ENCODE peak calls at places on chromosomes 16 and 17, in nine cellular contexts. One of them, this sample, is unnamed.

GRCh38 chr16:12050361-12050760 is 73.8 kb downstream of the SNX29 start:
- DNase-seq in uterus: no peak
- DNase-seq in stomach: no peak
- DNase-seq in substantia nigra: no peak
- DNase-seq in astrocyte: no peak
- DNase-seq in neuronal stem cell: no peak
- DNase-seq in left ventricle myocardium inferior: no peak
- DNase-seq in ascending aorta: no peak
- DNase-seq in tibial nerve: no peak
- DNase-seq in this sample: no peak

GRCh38 chr16:11629071-11630030 is 38.9 kb upstream of the SNN start:
- DNase-seq in uterus: no peak
- DNase-seq in stomach: no peak
- DNase-seq in substantia nigra: peak
- DNase-seq in astrocyte: peak
- DNase-seq in neuronal stem cell: no peak
- DNase-seq in left ventricle myocardium inferior: peak
- DNase-seq in ascending aorta: no peak
- DNase-seq in tibial nerve: no peak
- DNase-seq in this sample: no peak

GRCh38 chr16:26491271-26491670 is 575.5 kb upstream of the C16orf82 start:
- DNase-seq in uterus: no peak
- DNase-seq in stomach: no peak
- DNase-seq in substantia nigra: no peak
- DNase-seq in astrocyte: no peak
- DNase-seq in neuronal stem cell: no peak
- DNase-seq in left ventricle myocardium inferior: no peak
- DNase-seq in ascending aorta: no peak
- DNase-seq in tibial nerve: no peak
- DNase-seq in this sample: no peak

GRCh38 chr17:48236681-48237134 is 129.1 kb downstream of the SNX11 start:
- DNase-seq in uterus: no peak
- DNase-seq in stomach: no peak
- DNase-seq in substantia nigra: no peak
- DNase-seq in astrocyte: peak
- DNase-seq in neuronal stem cell: no peak
- DNase-seq in left ventricle myocardium inferior: no peak
- DNase-seq in ascending aorta: no peak
- DNase-seq in tibial nerve: no peak
- DNase-seq in this sample: no peak

GRCh38 chr16:2143874-2144485 is 4.4 kb upstream of the RAB26 start:
- DNase-seq in uterus: no peak
- DNase-seq in stomach: no peak
- DNase-seq in substantia nigra: no peak
- DNase-seq in astrocyte: no peak
- DNase-seq in neuronal stem cell: no peak
- DNase-seq in left ventricle myocardium inferior: no peak
- DNase-seq in ascending aorta: no peak
- DNase-seq in tibial nerve: no peak
- DNase-seq in this sample: no peak

GRCh38 chr16:24164402-24164801 is 91.7 kb upstream of the CACNG3 start:
- DNase-seq in uterus: no peak
- DNase-seq in stomach: no peak
- DNase-seq in substantia nigra: no peak
- DNase-seq in astrocyte: no peak
- DNase-seq in neuronal stem cell: no peak
- DNase-seq in left ventricle myocardium inferior: no peak
- DNase-seq in ascending aorta: no peak
- DNase-seq in tibial nerve: no peak
- DNase-seq in this sample: no peak

GRCh38 chr16:2180962-2181923 is 15.2 kb downstream of the CASKIN1 start:
- DNase-seq in uterus: no peak
- DNase-seq in stomach: no peak
- DNase-seq in substantia nigra: no peak
- DNase-seq in astrocyte: no peak
- DNase-seq in neuronal stem cell: no peak
- DNase-seq in left ventricle myocardium inferior: no peak
- DNase-seq in ascending aorta: no peak
- DNase-seq in tibial nerve: no peak
- DNase-seq in this sample: no peak

GRCh38 chr16:88773812-88774291 is 11.2 kb downstream of the PIEZO1 start:
- DNase-seq in uterus: no peak
- DNase-seq in stomach: peak
- DNase-seq in substantia nigra: no peak
- DNase-seq in astrocyte: peak
- DNase-seq in neuronal stem cell: no peak
- DNase-seq in left ventricle myocardium inferior: peak
- DNase-seq in ascending aorta: no peak
- DNase-seq in tibial nerve: no peak
- DNase-seq in this sample: peak

GRCh38 chr17:40243756-40244155 is 24.7 kb downstream of the WIPF2 start:
- DNase-seq in uterus: no peak
- DNase-seq in stomach: no peak
- DNase-seq in substantia nigra: no peak
- DNase-seq in astrocyte: no peak
- DNase-seq in neuronal stem cell: no peak
- DNase-seq in left ventricle myocardium inferior: no peak
- DNase-seq in ascending aorta: no peak
- DNase-seq in tibial nerve: no peak
- DNase-seq in this sample: no peak

GRCh38 chr17:57782642-57783337 is 37.7 kb upstream of the CCDC182 start:
- DNase-seq in uterus: no peak
- DNase-seq in stomach: no peak
- DNase-seq in substantia nigra: no peak
- DNase-seq in astrocyte: no peak
- DNase-seq in neuronal stem cell: peak
- DNase-seq in left ventricle myocardium inferior: no peak
- DNase-seq in ascending aorta: no peak
- DNase-seq in tibial nerve: no peak
- DNase-seq in this sample: no peak

GRCh38 chr16:48441106-48441505 is 55.9 kb upstream of the SIAH1 start:
- DNase-seq in uterus: no peak
- DNase-seq in stomach: no peak
- DNase-seq in substantia nigra: no peak
- DNase-seq in astrocyte: no peak
- DNase-seq in neuronal stem cell: no peak
- DNase-seq in left ventricle myocardium inferior: no peak
- DNase-seq in ascending aorta: no peak
- DNase-seq in tibial nerve: no peak
- DNase-seq in this sample: no peak

GRCh38 chr17:38469875-38470274 is 41.6 kb downstream of the ARHGAP23 start:
- DNase-seq in uterus: peak
- DNase-seq in stomach: no peak
- DNase-seq in substantia nigra: peak
- DNase-seq in astrocyte: peak
- DNase-seq in neuronal stem cell: no peak
- DNase-seq in left ventricle myocardium inferior: no peak
- DNase-seq in ascending aorta: no peak
- DNase-seq in tibial nerve: no peak
- DNase-seq in this sample: no peak

GRCh38 chr17:78034429-78035091 is 76.1 kb downstream of the TNRC6C start:
- DNase-seq in uterus: no peak
- DNase-seq in stomach: no peak
- DNase-seq in substantia nigra: no peak
- DNase-seq in astrocyte: peak
- DNase-seq in neuronal stem cell: no peak
- DNase-seq in left ventricle myocardium inferior: no peak
- DNase-seq in ascending aorta: no peak
- DNase-seq in tibial nerve: no peak
- DNase-seq in this sample: no peak

GRCh38 chr17:78408476-78409020 is 30.1 kb downstream of the PGS1 start:
- DNase-seq in uterus: no peak
- DNase-seq in stomach: no peak
- DNase-seq in substantia nigra: no peak
- DNase-seq in astrocyte: no peak
- DNase-seq in neuronal stem cell: no peak
- DNase-seq in left ventricle myocardium inferior: no peak
- DNase-seq in ascending aorta: no peak
- DNase-seq in tibial nerve: no peak
- DNase-seq in this sample: no peak

GRCh38 chr16:88451586-88452484 is 1.2 kb upstream of the ZFPM1 start:
- DNase-seq in uterus: peak
- DNase-seq in stomach: no peak
- DNase-seq in substantia nigra: no peak
- DNase-seq in astrocyte: no peak
- DNase-seq in neuronal stem cell: no peak
- DNase-seq in left ventricle myocardium inferior: no peak
- DNase-seq in ascending aorta: no peak
- DNase-seq in tibial nerve: no peak
- DNase-seq in this sample: no peak

GRCh38 chr17:3792481-3792880 is 8.5 kb downstream of the ITGAE start:
- DNase-seq in uterus: no peak
- DNase-seq in stomach: peak
- DNase-seq in substantia nigra: peak
- DNase-seq in astrocyte: no peak
- DNase-seq in neuronal stem cell: no peak
- DNase-seq in left ventricle myocardium inferior: no peak
- DNase-seq in ascending aorta: no peak
- DNase-seq in tibial nerve: no peak
- DNase-seq in this sample: no peak

GRCh38 chr17:78124081-78124835 is 4.3 kb downstream of the TMC6 start:
- DNase-seq in uterus: no peak
- DNase-seq in stomach: no peak
- DNase-seq in substantia nigra: no peak
- DNase-seq in astrocyte: no peak
- DNase-seq in neuronal stem cell: no peak
- DNase-seq in left ventricle myocardium inferior: no peak
- DNase-seq in ascending aorta: no peak
- DNase-seq in tibial nerve: no peak
- DNase-seq in this sample: no peak

GRCh38 chr17:50035421-50035879 is 20.5 kb upstream of the ITGA3 start:
- DNase-seq in uterus: no peak
- DNase-seq in stomach: no peak
- DNase-seq in substantia nigra: no peak
- DNase-seq in astrocyte: no peak
- DNase-seq in neuronal stem cell: no peak
- DNase-seq in left ventricle myocardium inferior: no peak
- DNase-seq in ascending aorta: no peak
- DNase-seq in tibial nerve: no peak
- DNase-seq in this sample: no peak

GRCh38 chr17:2695961-2696760 is 15.4 kb downstream of the CLUH start:
- DNase-seq in uterus: peak
- DNase-seq in stomach: peak
- DNase-seq in substantia nigra: no peak
- DNase-seq in astrocyte: no peak
- DNase-seq in neuronal stem cell: no peak
- DNase-seq in left ventricle myocardium inferior: no peak
- DNase-seq in ascending aorta: peak
- DNase-seq in tibial nerve: no peak
- DNase-seq in this sample: no peak

GRCh38 chr17:54899721-54900456 is 763 bp upstream of the TOM1L1 start:
- DNase-seq in uterus: no peak
- DNase-seq in stomach: no peak
- DNase-seq in substantia nigra: no peak
- DNase-seq in astrocyte: no peak
- DNase-seq in neuronal stem cell: no peak
- DNase-seq in left ventricle myocardium inferior: no peak
- DNase-seq in ascending aorta: no peak
- DNase-seq in tibial nerve: no peak
- DNase-seq in this sample: no peak
- H3K27ac ChIP-seq in uterus: no peak
- H3K27ac ChIP-seq in stomach: peak
- H3K27ac ChIP-seq in substantia nigra: no peak
- H3K27ac ChIP-seq in astrocyte: no peak
- H3K27ac ChIP-seq in neuronal stem cell: no peak
- H3K27ac ChIP-seq in left ventricle myocardium inferior: no peak
- H3K27ac ChIP-seq in ascending aorta: no peak
- H3K27ac ChIP-seq in tibial nerve: no peak
- H3K27ac ChIP-seq in this sample: no peak

GRCh38 chr17:28865946-28866752 is 11.3 kb downstream of the ERAL1 start:
- DNase-seq in uterus: no peak
- DNase-seq in stomach: no peak
- DNase-seq in substantia nigra: no peak
- DNase-seq in astrocyte: no peak
- DNase-seq in neuronal stem cell: no peak
- DNase-seq in left ventricle myocardium inferior: no peak
- DNase-seq in ascending aorta: no peak
- DNase-seq in tibial nerve: no peak
- DNase-seq in this sample: no peak
- H3K27ac ChIP-seq in uterus: no peak
- H3K27ac ChIP-seq in stomach: no peak
- H3K27ac ChIP-seq in substantia nigra: no peak
- H3K27ac ChIP-seq in astrocyte: no peak
- H3K27ac ChIP-seq in neuronal stem cell: no peak
- H3K27ac ChIP-seq in left ventricle myocardium inferior: no peak
- H3K27ac ChIP-seq in ascending aorta: no peak
- H3K27ac ChIP-seq in tibial nerve: no peak
- H3K27ac ChIP-seq in this sample: no peak

GRCh38 chr17:41679740-41680425 is 8.8 kb upstream of the EIF1 start:
- DNase-seq in uterus: no peak
- DNase-seq in stomach: no peak
- DNase-seq in substantia nigra: no peak
- DNase-seq in astrocyte: no peak
- DNase-seq in neuronal stem cell: no peak
- DNase-seq in left ventricle myocardium inferior: no peak
- DNase-seq in ascending aorta: no peak
- DNase-seq in tibial nerve: no peak
- DNase-seq in this sample: no peak

GRCh38 chr17:41678907-41679739 is 9.6 kb upstream of the EIF1 start:
- DNase-seq in uterus: no peak
- DNase-seq in stomach: no peak
- DNase-seq in substantia nigra: no peak
- DNase-seq in astrocyte: peak
- DNase-seq in neuronal stem cell: no peak
- DNase-seq in left ventricle myocardium inferior: no peak
- DNase-seq in ascending aorta: no peak
- DNase-seq in tibial nerve: no peak
- DNase-seq in this sample: peak

GRCh38 chr17:41672153-41672552 is 16.5 kb upstream of the EIF1 start:
- DNase-seq in uterus: no peak
- DNase-seq in stomach: no peak
- DNase-seq in substantia nigra: no peak
- DNase-seq in astrocyte: no peak
- DNase-seq in neuronal stem cell: no peak
- DNase-seq in left ventricle myocardium inferior: no peak
- DNase-seq in ascending aorta: no peak
- DNase-seq in tibial nerve: no peak
- DNase-seq in this sample: no peak

GRCh38 chr17:41678411-41678906 is 10.2 kb upstream of the EIF1 start:
- DNase-seq in uterus: no peak
- DNase-seq in stomach: no peak
- DNase-seq in substantia nigra: no peak
- DNase-seq in astrocyte: no peak
- DNase-seq in neuronal stem cell: no peak
- DNase-seq in left ventricle myocardium inferior: no peak
- DNase-seq in ascending aorta: no peak
- DNase-seq in tibial nerve: no peak
- DNase-seq in this sample: peak

GRCh38 chr17:41676058-41676419 is 12.6 kb upstream of the EIF1 start:
- DNase-seq in uterus: no peak
- DNase-seq in stomach: no peak
- DNase-seq in substantia nigra: no peak
- DNase-seq in astrocyte: no peak
- DNase-seq in neuronal stem cell: no peak
- DNase-seq in left ventricle myocardium inferior: no peak
- DNase-seq in ascending aorta: no peak
- DNase-seq in tibial nerve: no peak
- DNase-seq in this sample: no peak
- H3K27ac ChIP-seq in uterus: no peak
- H3K27ac ChIP-seq in stomach: no peak
- H3K27ac ChIP-seq in substantia nigra: no peak
- H3K27ac ChIP-seq in astrocyte: no peak
- H3K27ac ChIP-seq in neuronal stem cell: no peak
- H3K27ac ChIP-seq in left ventricle myocardium inferior: no peak
- H3K27ac ChIP-seq in ascending aorta: no peak
- H3K27ac ChIP-seq in tibial nerve: no peak
- H3K27ac ChIP-seq in this sample: no peak

GRCh38 chr16:56268799-56269198 is 77.5 kb downstream of the GNAO1 start:
- DNase-seq in uterus: no peak
- DNase-seq in stomach: no peak
- DNase-seq in substantia nigra: no peak
- DNase-seq in astrocyte: no peak
- DNase-seq in neuronal stem cell: no peak
- DNase-seq in left ventricle myocardium inferior: no peak
- DNase-seq in ascending aorta: no peak
- DNase-seq in tibial nerve: no peak
- DNase-seq in this sample: no peak
- H3K27ac ChIP-seq in uterus: no peak
- H3K27ac ChIP-seq in stomach: no peak
- H3K27ac ChIP-seq in substantia nigra: peak
- H3K27ac ChIP-seq in astrocyte: no peak
- H3K27ac ChIP-seq in neuronal stem cell: no peak
- H3K27ac ChIP-seq in left ventricle myocardium inferior: no peak
- H3K27ac ChIP-seq in ascending aorta: peak
- H3K27ac ChIP-seq in tibial nerve: no peak
- H3K27ac ChIP-seq in this sample: no peak